ENCODE peak calls at places on chromosome 9, in six cellular contexts. H, J, Q, U, C and E are unnamed samples.

GRCh38 chr9:33813712-33814641 is 3.0 kb upstream of the UBE2R2 start:
- DNase-seq in H (no peak), J (no peak), U (no peak), Q (peak; percentile 49), C (no peak), E (peak; percentile 53)

GRCh38 chr9:114310471-114311450 is 12.1 kb upstream of the ORM1 start:
- DNase-seq in Q (no peak), J (no peak), U (no peak), H (peak; percentile 51), C (peak; percentile 38), E (no peak)

GRCh38 chr9:27125030-27125429 is 16.0 kb downstream of the TEK start:
- DNase-seq in Q (no peak), C (no peak), H (no peak), U (peak; percentile 71), J (no peak), E (no peak)

GRCh38 chr9:19629506-19629905 is 159.3 kb downstream of the SLC24A2 start:
- DNase-seq in C (no peak), U (no peak), Q (no peak), H (no peak), J (no peak), E (no peak)

GRCh38 chr9:127567119-127567897 is 44.8 kb upstream of the STXBP1 start:
- DNase-seq in C (peak; percentile 89), Q (no peak), U (peak; percentile 66), J (peak; percentile 64), H (no peak), E (no peak)

GRCh38 chr9:77648458-77649108 is 461 bp upstream of the GNA14 start:
- DNase-seq in Q (no peak), C (peak; percentile 82), H (peak; percentile 80), J (peak; percentile 23), U (peak; percentile 75), E (no peak)

GRCh38 chr9:131500377-131500776 is 2.3 kb upstream of the POMT1 start:
- DNase-seq in J (no peak), U (no peak), H (no peak), C (no peak), Q (no peak), E (no peak)

GRCh38 chr9:83271665-83272071 is 208.7 kb upstream of the RASEF start:
- DNase-seq in U (no peak), C (no peak), J (no peak), H (no peak), Q (no peak), E (no peak)

GRCh38 chr9:21491742-21492141 is 9.6 kb upstream of the IFNE start:
- DNase-seq in U (no peak), H (no peak), C (no peak), Q (no peak), J (no peak), E (no peak)
- TF ChIP-seq CTCF in U (no peak), H (no peak), C (no peak), Q (no peak), J (no peak), E (no peak)

GRCh38 chr9:88388886-88389617 is 808 bp downstream of the SPIN1 start:
- DNase-seq in C (peak; percentile 84), Q (peak; percentile 76), H (peak; percentile 90), U (no peak), J (peak; percentile 30), E (no peak)
- TF ChIP-seq CTCF in C (no peak), Q (no peak), H (peak; percentile 1), U (no peak), J (no peak), E (no peak)

DNA sequence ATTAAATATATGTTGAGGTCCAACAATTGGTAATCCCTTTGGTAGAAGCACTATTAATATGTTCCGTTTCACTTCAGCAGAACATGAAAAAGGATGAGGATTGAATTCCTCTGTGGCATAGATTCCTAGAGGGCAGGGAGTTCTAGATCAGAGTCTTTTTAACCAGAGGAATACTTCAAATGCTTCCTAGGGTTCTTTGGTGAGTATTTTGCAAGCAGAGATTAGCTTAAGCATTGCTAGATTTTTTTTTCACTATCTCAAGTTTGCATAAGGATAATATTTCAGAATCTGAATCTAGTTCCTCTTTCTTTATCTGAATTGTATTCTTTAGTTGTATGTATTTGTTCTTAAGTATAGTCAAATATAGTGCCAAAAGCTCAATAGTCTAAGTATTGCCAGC is 116.6 kb upstream of the ADAMTSL1 start:
- DNase-seq in J (no peak), H (no peak), C (no peak), Q (no peak), U (no peak), E (no peak)
- TF ChIP-seq CTCF in J (no peak), H (no peak), C (no peak), Q (no peak), U (no peak), E (no peak)

GRCh38 chr9:35603986-35604577 is 980 bp upstream of the TESK1 start:
- DNase-seq in J (peak; percentile 99), U (peak; percentile 100), H (peak; percentile 100), Q (peak; percentile 98), C (peak; percentile 100), E (peak; percentile 99)

GRCh38 chr9:35604578-35605335 is at the start of gene TESK1:
- DNase-seq in Q (peak; percentile 95), C (peak; percentile 92), U (peak; percentile 89), H (peak; percentile 96), J (peak; percentile 61), E (peak; percentile 96)

GRCh38 chr9:35603506-35603985 is 1.5 kb upstream of the TESK1 start:
- DNase-seq in Q (no peak), H (peak; percentile 82), J (peak; percentile 67), C (no peak), U (peak; percentile 90), E (no peak)

GRCh38 chr9:35598863-35599590 is 6.0 kb upstream of the TESK1 start:
- DNase-seq in H (no peak), Q (no peak), C (no peak), J (no peak), U (peak; percentile 47), E (no peak)

DNA sequence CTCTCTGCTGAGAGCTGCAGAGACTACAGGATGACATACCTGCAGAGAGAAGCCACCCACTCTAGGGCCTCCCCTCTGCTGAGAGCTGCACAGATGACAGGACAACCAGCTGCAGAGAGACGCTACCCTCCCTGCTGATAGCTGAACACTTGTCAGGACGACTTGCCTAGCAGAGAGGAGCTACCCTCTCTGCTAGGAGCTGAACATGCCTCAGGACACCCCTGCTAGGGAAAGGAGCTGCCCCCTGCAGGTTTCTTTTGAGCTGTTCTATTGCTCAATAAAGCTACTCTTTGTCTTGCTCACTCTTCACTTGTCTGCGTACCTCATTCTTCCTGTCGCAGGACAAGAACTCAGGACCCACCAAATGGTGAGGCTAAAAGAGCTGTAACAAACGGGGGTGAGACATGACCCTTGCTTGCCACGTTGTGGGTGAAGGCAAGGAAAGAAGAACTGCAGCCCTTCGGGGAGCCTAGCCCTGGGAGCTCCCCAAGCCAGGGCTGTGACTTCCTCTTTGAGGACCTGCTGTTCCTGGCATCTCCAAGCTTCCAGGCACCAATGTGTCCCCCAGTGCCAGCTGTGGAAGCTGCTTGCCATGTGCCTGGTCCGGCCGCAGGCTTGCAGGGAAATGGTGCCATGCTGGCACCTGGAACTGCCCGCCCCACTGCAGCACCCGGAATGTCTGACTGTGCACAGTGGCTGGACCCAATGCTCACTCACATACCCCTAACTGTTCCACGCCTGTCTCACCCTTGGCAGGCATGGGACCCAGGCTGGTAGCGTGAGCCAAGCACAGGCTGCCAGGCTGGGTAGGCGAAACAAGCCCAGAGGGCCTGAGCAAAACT is 5.1 kb upstream of the TESK1 start:
- DNase-seq in J (no peak), C (no peak), H (no peak), Q (no peak), U (peak; percentile 80), E (no peak)
- TF ChIP-seq CTCF in J (no peak), C (no peak), H (no peak), Q (no peak), U (peak; percentile 11), E (no peak)

DNA sequence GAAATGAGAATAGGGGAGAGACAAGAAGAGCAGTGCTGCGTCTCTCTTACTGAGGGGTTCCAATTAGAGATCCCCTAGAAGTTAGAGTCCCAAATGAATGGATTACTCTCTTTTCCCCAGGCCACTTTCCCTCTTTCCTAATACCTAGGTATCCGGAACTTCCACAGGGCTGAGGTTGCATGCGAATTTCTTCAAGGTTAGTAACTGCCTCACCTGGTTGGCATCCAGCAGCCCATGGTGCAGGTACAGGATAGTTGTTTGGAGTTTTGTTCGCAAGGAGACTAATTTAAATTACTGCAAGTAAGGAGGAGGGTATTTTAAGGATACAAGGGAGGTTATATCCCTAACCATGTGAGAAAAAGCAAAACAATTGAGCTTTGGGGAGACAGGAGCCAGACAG is 52.4 kb upstream of the JAK2 start:
- DNase-seq in Q (no peak), U (no peak), C (no peak), H (no peak), J (no peak), E (no peak)
- TF ChIP-seq CTCF in Q (no peak), U (no peak), C (no peak), H (no peak), J (no peak), E (no peak)

GRCh38 chr9:31119882-31120481 is 1264.5 kb upstream of the ACO1 start:
- DNase-seq in U (no peak), C (no peak), H (no peak), J (no peak), Q (peak; percentile 11), E (peak; percentile 15)
- TF ChIP-seq CTCF in U (peak; percentile 31), C (peak; percentile 56), H (peak; percentile 37), J (no peak), Q (peak; percentile 29), E (peak; percentile 65)

GRCh38 chr9:2229109-2229733 is 214.1 kb downstream of the SMARCA2 start:
- DNase-seq in J (no peak), H (no peak), U (no peak), Q (peak; percentile 41), C (no peak), E (no peak)

GRCh38 chr9:2230362-2230761 is 215.2 kb downstream of the SMARCA2 start:
- DNase-seq in H (no peak), U (no peak), Q (no peak), J (no peak), C (no peak), E (no peak)

GRCh38 chr9:2228641-2229040 is 213.5 kb downstream of the SMARCA2 start:
- DNase-seq in Q (no peak), J (no peak), C (no peak), H (no peak), U (no peak), E (no peak)

GRCh38 chr9:2227468-2227867 is 212.3 kb downstream of the SMARCA2 start:
- DNase-seq in U (no peak), J (no peak), C (no peak), H (no peak), Q (no peak), E (no peak)

DNA sequence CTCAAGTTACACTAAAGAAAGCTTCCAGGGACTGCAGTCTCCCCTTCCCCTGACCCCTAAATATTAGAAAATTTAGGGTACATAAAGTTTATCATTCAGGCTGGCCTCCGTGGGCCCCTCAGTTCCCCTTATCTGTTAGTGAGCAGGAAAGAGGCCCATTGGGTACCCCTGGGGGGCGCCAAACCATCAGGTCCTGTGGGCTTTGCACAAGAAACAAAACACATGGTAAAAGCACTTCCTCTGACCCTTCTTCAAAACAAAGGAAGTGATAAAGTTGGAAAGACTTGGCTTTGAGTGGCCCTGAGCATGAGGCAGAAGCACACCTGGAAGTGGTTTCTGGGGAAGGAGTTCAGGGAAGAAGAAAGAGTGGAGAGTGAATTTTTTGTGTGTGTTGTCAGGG is 213.0 kb downstream of the SMARCA2 start:
- DNase-seq in C (peak; percentile 71), U (peak; percentile 54), Q (no peak), J (no peak), H (no peak), E (no peak)
- TF ChIP-seq CTCF in C (peak; percentile 36), U (peak; percentile 46), Q (peak; percentile 35), J (no peak), H (no peak), E (peak; percentile 40)